ENCODE peak calls at places on chromosomes 16 and 17, in ten cellular contexts. I is tibial nerve; E is lung; L is GM23338; H is heart right ventricle; G is aorta; X is CD4-positive, alpha-beta T cell; W is tibial artery; B is HepG2; S is breast epithelium. T is an unnamed sample.

GRCh38 chr17:68355093-68355492 is 63.8 kb downstream of the ARSG start:
- DNase-seq in I (no peak), E (no peak), L (no peak), H (no peak), G (no peak), X (no peak), W (no peak), B (no peak), S (no peak), T (peak)

GRCh38 chr17:80850817-80851216 is 140.8 kb upstream of the CHMP6 start:
- DNase-seq in I (no peak), E (no peak), L (no peak), H (no peak), G (no peak), X (no peak), W (no peak), B (no peak), S (no peak), T (no peak)

GRCh38 chr16:65572156-65572555 is 450.3 kb upstream of the CDH11 start:
- DNase-seq in I (no peak), E (no peak), L (no peak), H (no peak), G (no peak), X (no peak), W (no peak), B (no peak), S (no peak), T (peak)

GRCh38 chr16:23107878-23108277 is 41.4 kb downstream of the USP31 start:
- DNase-seq in I (no peak), E (no peak), L (no peak), H (no peak), G (no peak), X (no peak), W (no peak), B (no peak), S (no peak), T (no peak)

GRCh38 chr17:9648521-9649110 is 3.3 kb downstream of the USP43 start:
- DNase-seq in I (no peak), E (no peak), L (peak), H (no peak), G (no peak), X (no peak), W (no peak), B (no peak), S (no peak), T (peak)

GRCh38 chr17:56144205-56144604 is 9.1 kb upstream of the ANKFN1 start:
- DNase-seq in I (no peak), E (no peak), L (no peak), H (no peak), G (no peak), X (no peak), W (no peak), B (no peak), S (no peak), T (no peak)

GRCh38 chr17:34606721-34607120 is 27.3 kb downstream of the TMEM132E start:
- DNase-seq in I (no peak), E (no peak), L (no peak), H (peak), G (no peak), X (no peak), W (no peak), B (no peak), S (no peak), T (no peak)

GRCh38 chr17:48102700-48103378 is 1.6 kb upstream of the CBX1 start:
- DNase-seq in I (no peak), E (no peak), L (no peak), H (no peak), G (no peak), X (no peak), W (peak), B (peak), S (no peak), T (no peak)

GRCh38 chr16:75265911-75266701 is 14.7 kb upstream of the BCAR1 start:
- DNase-seq in I (peak), E (peak), L (peak), H (peak), G (peak), X (no peak), W (peak), B (peak), S (peak), T (peak)

GRCh38 chr16:72125635-72126428 is 32.2 kb downstream of the DHX38 start:
- DNase-seq in I (no peak), E (no peak), L (no peak), H (no peak), G (no peak), X (no peak), W (no peak), B (no peak), S (no peak), T (no peak)

GRCh38 chr16:53518550-53519416 is 15.8 kb upstream of the AKTIP start:
- DNase-seq in I (peak), E (peak), L (no peak), H (peak), G (no peak), X (peak), W (no peak), B (no peak), S (no peak), T (no peak)

GRCh38 chr16:58025351-58026138 is at the start of gene MMP15:
- DNase-seq in I (no peak), E (peak), L (peak), H (peak), G (peak), X (peak), W (no peak), B (peak), S (peak), T (peak)

GRCh38 chr16:69496376-69496775 is 69.4 kb upstream of the NFAT5 start:
- DNase-seq in I (no peak), E (no peak), L (no peak), H (no peak), G (no peak), X (no peak), W (no peak), B (no peak), S (no peak), T (no peak)

GRCh38 chr16:31877876-31878642 is 4.5 kb downstream of the ZNF267 start:
- DNase-seq in I (no peak), E (no peak), L (no peak), H (no peak), G (no peak), X (no peak), W (no peak), B (no peak), S (no peak), T (no peak)

GRCh38 chr16:54098247-54098646 is 188.3 kb downstream of the IRX3 start:
- DNase-seq in I (no peak), E (no peak), L (no peak), H (no peak), G (no peak), X (no peak), W (no peak), B (no peak), S (no peak), T (no peak)

GRCh38 chr16:68985268-68985667 is 120.2 kb upstream of the HAS3 start:
- DNase-seq in I (no peak), E (no peak), L (no peak), H (no peak), G (no peak), X (no peak), W (no peak), B (no peak), S (no peak), T (no peak)

GRCh38 chr17:58343131-58343530 is 8.9 kb downstream of the SUPT4H1 start:
- DNase-seq in I (no peak), E (no peak), L (no peak), H (no peak), G (no peak), X (no peak), W (no peak), B (no peak), S (no peak), T (no peak)

GRCh38 chr16:48383204-48383876 is 1.9 kb downstream of the SIAH1 start:
- DNase-seq in I (no peak), E (no peak), L (no peak), H (no peak), G (no peak), X (no peak), W (no peak), B (no peak), S (no peak), T (no peak)

DNA sequence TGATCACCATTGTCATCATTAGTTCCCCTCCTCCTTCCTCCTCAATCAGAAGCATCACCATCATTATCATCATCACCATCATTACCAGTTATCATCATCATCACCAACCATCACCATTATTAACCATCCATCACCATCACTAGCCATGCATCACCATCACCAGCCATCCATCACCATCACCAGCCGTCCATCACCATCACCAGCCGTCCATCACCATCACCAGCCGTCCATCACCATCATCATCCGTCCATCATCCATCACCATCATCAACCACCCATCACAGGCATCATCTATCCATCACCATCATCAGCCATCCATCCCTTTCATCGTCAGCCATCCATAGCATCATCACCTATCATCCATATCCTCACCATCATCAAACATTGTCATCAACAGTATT is 382.0 kb downstream of the CPPED1 start:
- DNase-seq in I (no peak), E (no peak), L (no peak), H (no peak), G (no peak), X (no peak), W (no peak), B (no peak), S (no peak), T (no peak)
- H3K27ac ChIP-seq in I (no peak), E (no peak), L (no peak), H (no peak), G (no peak), X (no peak), W (no peak), B (no peak), S (no peak), T (no peak)

GRCh38 chr16:88393034-88393433 is 10.3 kb downstream of the ZNF469 start:
- DNase-seq in I (peak), E (no peak), L (no peak), H (peak), G (peak), X (no peak), W (peak), B (no peak), S (no peak), T (no peak)
- H3K27ac ChIP-seq in I (no peak), E (no peak), L (no peak), H (peak), G (no peak), X (no peak), W (peak), B (no peak), S (no peak), T (no peak)

GRCh38 chr16:29686740-29687327 is 7.9 kb downstream of the QPRT start:
- DNase-seq in I (no peak), E (no peak), L (no peak), H (no peak), G (no peak), X (no peak), W (no peak), B (no peak), S (no peak), T (no peak)
- H3K27ac ChIP-seq in I (no peak), E (no peak), L (peak), H (no peak), G (no peak), X (no peak), W (no peak), B (peak), S (no peak), T (peak)

DNA sequence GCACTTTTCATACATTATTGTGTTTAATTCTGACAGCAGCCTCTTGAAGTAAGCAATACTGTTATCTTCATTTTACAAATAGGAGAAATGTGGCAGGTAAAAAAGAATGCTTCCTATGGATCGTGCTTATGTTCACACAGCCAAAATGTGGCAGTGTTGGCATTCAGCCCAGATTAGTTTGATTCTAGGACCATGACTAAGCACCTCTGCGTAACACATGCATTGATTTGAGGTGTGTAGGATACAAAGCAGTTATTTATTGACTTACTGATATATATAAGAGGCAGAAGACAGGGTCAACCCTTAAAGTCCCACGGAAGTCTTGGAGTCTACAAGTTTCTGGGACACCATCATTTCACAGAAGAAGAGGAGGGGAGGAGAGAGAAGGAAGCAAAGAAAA is 1144.4 kb upstream of the GOT2 start:
- DNase-seq in I (no peak), E (no peak), L (no peak), H (no peak), G (no peak), X (no peak), W (no peak), B (no peak), S (no peak), T (no peak)
- H3K27ac ChIP-seq in I (no peak), E (no peak), L (no peak), H (no peak), G (no peak), X (no peak), W (no peak), B (no peak), S (no peak), T (no peak)

GRCh38 chr16:2523801-2524231 is 3.6 kb downstream of the AMDHD2 start:
- DNase-seq in I (no peak), E (no peak), L (no peak), H (no peak), G (no peak), X (no peak), W (peak), B (no peak), S (no peak), T (no peak)

GRCh38 chr16:2518823-2519710 is 1.1 kb upstream of the AMDHD2 start:
- DNase-seq in I (no peak), E (peak), L (no peak), H (peak), G (no peak), X (no peak), W (peak), B (no peak), S (no peak), T (no peak)

GRCh38 chr16:2520097-2520783 is at the start of gene AMDHD2:
- DNase-seq in I (peak), E (peak), L (peak), H (peak), G (peak), X (peak), W (peak), B (peak), S (peak), T (peak)

GRCh38 chr16:2519711-2520080 is 475 bp upstream of the AMDHD2 start:
- DNase-seq in I (no peak), E (peak), L (no peak), H (no peak), G (no peak), X (no peak), W (peak), B (no peak), S (no peak), T (no peak)

GRCh38 chr16:2520784-2521577 is 810 bp downstream of the AMDHD2 start:
- DNase-seq in I (no peak), E (peak), L (peak), H (peak), G (no peak), X (peak), W (peak), B (peak), S (no peak), T (peak)
- H3K27ac ChIP-seq in I (peak), E (peak), L (no peak), H (peak), G (no peak), X (peak), W (peak), B (peak), S (peak), T (no peak)

GRCh38 chr17:82836823-82837357 is 2.9 kb downstream of the ZNF750 start:
- DNase-seq in I (peak), E (no peak), L (peak), H (no peak), G (no peak), X (no peak), W (peak), B (no peak), S (no peak), T (no peak)
- H3K27ac ChIP-seq in I (no peak), E (no peak), L (no peak), H (peak), G (no peak), X (no peak), W (no peak), B (no peak), S (peak), T (no peak)

GRCh38 chr17:17041571-17042380 is 481 bp upstream of the MPRIP start:
- DNase-seq in I (peak), E (peak), L (peak), H (peak), G (peak), X (peak), W (peak), B (peak), S (peak), T (peak)
- H3K27ac ChIP-seq in I (peak), E (peak), L (no peak), H (peak), G (no peak), X (no peak), W (peak), B (no peak), S (peak), T (peak)

DNA sequence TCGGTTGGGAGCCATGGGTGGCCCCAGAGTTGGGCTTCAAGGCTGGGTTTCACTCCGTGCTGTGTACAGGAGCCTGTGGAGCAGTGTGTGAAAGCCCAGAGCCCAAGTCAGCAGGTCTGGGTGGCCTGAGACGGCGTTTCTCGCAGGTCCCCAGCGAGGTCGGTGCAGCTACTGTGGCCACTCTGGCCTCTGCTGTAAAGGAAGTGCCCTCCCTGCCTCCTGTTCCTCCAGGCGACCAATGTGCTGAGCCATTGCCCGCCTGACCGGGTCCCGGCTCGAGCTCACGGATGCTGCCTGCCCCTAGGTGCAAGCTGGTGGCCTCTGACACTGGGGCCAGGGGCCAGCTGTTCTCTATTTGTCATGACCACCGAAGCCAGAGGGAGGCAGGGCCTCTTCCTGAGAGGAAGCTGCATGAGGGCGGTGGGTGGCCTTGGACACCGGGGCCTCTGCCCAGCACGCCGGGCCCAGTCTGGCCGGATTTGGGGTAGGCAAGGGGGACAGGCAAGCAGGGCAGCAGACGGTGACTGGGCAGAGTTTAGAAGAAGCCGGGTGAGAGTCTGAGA is 170.9 kb downstream of the IRF8 start:
- DNase-seq in I (no peak), E (no peak), L (no peak), H (no peak), G (no peak), X (no peak), W (no peak), B (no peak), S (no peak), T (no peak)
- H3K27ac ChIP-seq in I (no peak), E (peak), L (no peak), H (no peak), G (no peak), X (no peak), W (no peak), B (no peak), S (no peak), T (no peak)

GRCh38 chr16:15641753-15642556 is 999 bp downstream of the MARF1 start:
- DNase-seq in I (no peak), E (no peak), L (no peak), H (no peak), G (no peak), X (no peak), W (no peak), B (no peak), S (no peak), T (peak)

GRCh38 chr16:15642557-15643452 is at the start of gene MARF1:
- DNase-seq in I (peak), E (peak), L (peak), H (peak), G (peak), X (peak), W (peak), B (peak), S (peak), T (peak)

GRCh38 chr16:15643453-15644305 is 725 bp upstream of the MARF1 start:
- DNase-seq in I (peak), E (no peak), L (peak), H (peak), G (no peak), X (peak), W (no peak), B (peak), S (no peak), T (peak)

GRCh38 chr16:15647615-15648014 is 2.4 kb upstream of the NDE1 start:
- DNase-seq in I (no peak), E (no peak), L (no peak), H (no peak), G (no peak), X (no peak), W (no peak), B (no peak), S (no peak), T (no peak)

DNA sequence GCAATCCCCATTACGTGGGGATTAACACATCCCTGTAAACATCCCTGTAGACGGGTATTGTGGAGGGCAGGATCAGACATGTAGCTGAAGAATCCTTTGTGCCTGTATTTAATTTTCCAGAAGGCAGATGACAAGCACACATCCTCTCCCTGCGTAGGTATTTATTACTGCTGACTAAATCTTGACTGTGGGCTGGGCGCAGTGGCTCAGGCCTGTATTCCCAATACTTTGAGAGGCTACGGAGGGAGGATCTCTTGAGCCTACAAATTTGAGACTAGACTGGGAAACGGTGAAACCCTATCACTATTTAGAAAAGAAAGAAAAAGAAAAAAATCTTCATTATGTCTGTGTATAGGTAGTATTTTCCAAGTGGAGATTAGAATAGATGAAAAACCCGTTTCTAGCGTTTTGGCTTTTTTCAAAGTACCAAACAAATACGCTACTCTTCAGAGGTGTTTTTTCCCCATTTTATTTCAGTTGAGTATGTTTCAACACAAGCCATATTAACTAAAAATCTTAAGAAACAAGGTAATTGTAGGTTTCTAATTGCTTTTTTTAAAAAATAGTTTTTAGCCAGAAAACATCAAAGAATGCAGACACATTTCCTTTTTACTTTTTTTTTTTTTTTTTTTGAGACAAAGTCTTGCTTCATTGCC is 1.5 kb upstream of the MARF1 start:
- DNase-seq in I (no peak), E (no peak), L (peak), H (no peak), G (no peak), X (no peak), W (no peak), B (peak), S (no peak), T (peak)
- H3K27ac ChIP-seq in I (peak), E (no peak), L (no peak), H (no peak), G (no peak), X (peak), W (peak), B (peak), S (peak), T (peak)

DNA sequence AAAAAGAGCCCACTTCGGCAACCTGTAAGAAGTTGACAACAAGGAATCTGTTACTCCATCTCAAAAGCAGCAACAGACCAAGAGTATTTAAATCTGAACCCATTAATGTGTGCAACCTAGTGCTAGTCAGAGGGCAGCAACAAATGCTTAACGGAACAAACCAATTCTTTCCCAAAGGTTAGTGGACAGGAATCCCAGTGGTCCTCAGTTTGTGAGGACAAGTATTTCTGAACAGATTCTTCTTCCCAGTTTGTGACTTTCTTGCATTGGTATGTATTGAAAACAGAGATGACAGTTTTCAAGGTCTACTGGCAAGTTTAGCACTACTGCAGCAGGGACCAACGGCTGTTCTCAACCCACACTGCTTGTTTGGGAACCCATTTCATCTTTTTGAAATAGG is 2.9 kb downstream of the RPL26 start:
- DNase-seq in I (no peak), E (no peak), L (no peak), H (no peak), G (no peak), X (no peak), W (no peak), B (no peak), S (no peak), T (no peak)
- H3K27ac ChIP-seq in I (no peak), E (no peak), L (peak), H (no peak), G (no peak), X (no peak), W (no peak), B (peak), S (peak), T (no peak)